ENCODE peak calls at places on chromosomes 2 and 18, in four cellular contexts. W, R, G and D are unnamed samples.

GRCh38 chr2:73907840-73908452 is 15.1 kb downstream of the ACTG2 start:
- DNase-seq in W (peak), R (peak), G (no peak), D (peak)

GRCh38 chr2:103669579-103669978 is 907.7 kb downstream of the TMEM182 start:
- DNase-seq in W (no peak), R (no peak), G (no peak), D (no peak)

GRCh38 chr2:37389984-37390765 is 45.7 kb downstream of the QPCT start:
- DNase-seq in W (peak), R (peak), G (peak), D (peak)

GRCh38 chr18:75247601-75248421 is 37.2 kb downstream of the TSHZ1 start:
- DNase-seq in W (peak), R (no peak), G (no peak), D (no peak)

GRCh38 chr2:134988994-134989605 is 58.1 kb downstream of the MAP3K19 start:
- DNase-seq in W (peak), R (peak), G (peak), D (no peak)

GRCh38 chr2:224278531-224278930 is 123.4 kb downstream of the FAM124B start:
- DNase-seq in W (peak), R (no peak), G (no peak), D (no peak)

GRCh38 chr2:222355860-222356259 is 57.1 kb upstream of the PAX3 start:
- DNase-seq in W (no peak), R (no peak), G (no peak), D (no peak)

GRCh38 chr2:182319556-182319955 is 107.3 kb downstream of the PDE1A start:
- DNase-seq in W (no peak), R (no peak), G (no peak), D (no peak)

GRCh38 chr2:209423562-209424541 is at the start of gene MAP2:
- DNase-seq in W (peak), R (peak), G (peak), D (peak)

GRCh38 chr2:5781679-5782078 is 89.5 kb downstream of the SOX11 start:
- DNase-seq in W (no peak), R (peak), G (no peak), D (no peak)

GRCh38 chr2:70143314-70144150 is 47.3 kb downstream of the C2orf42 start:
- DNase-seq in W (no peak), R (peak), G (no peak), D (peak)

GRCh38 chr2:224242543-224242942 is 159.4 kb downstream of the FAM124B start:
- DNase-seq in W (no peak), R (no peak), G (no peak), D (no peak)

DNA sequence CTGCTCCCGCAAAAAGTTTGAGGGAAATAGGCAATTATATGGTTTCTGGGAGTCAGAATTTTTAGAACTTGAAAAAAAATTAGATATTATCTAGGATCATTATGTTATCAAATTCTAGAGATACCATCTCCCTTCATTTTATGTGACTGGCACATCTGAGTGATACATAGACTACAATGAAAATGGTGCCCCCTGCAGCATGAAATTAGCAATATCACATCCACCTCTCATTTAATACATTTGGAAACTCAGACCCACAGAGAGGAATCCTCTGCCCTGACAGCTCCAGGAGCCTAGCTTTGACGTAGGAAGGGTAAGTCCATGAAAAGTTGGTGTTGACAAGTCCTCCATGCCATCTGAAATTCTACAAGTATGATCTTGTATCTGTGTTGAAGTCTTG is 381.6 kb downstream of the SUCLG1 start:
- DNase-seq in W (no peak), R (peak), G (no peak), D (peak)
- TF ChIP-seq CTCF in W (peak), R (peak), G (peak), D (peak)

GRCh38 chr2:65360441-65360840 is 72.0 kb downstream of the SPRED2 start:
- DNase-seq in W (no peak), R (no peak), G (no peak), D (no peak)
- H3K4me3 ChIP-seq in W (no peak), R (no peak), G (no peak), D (no peak)

GRCh38 chr2:237085261-237086221 is at the start of gene COPS8:
- DNase-seq in W (no peak), R (peak), G (peak), D (peak)
- TF ChIP-seq CTCF in W (no peak), R (peak), G (peak), D (peak)

DNA sequence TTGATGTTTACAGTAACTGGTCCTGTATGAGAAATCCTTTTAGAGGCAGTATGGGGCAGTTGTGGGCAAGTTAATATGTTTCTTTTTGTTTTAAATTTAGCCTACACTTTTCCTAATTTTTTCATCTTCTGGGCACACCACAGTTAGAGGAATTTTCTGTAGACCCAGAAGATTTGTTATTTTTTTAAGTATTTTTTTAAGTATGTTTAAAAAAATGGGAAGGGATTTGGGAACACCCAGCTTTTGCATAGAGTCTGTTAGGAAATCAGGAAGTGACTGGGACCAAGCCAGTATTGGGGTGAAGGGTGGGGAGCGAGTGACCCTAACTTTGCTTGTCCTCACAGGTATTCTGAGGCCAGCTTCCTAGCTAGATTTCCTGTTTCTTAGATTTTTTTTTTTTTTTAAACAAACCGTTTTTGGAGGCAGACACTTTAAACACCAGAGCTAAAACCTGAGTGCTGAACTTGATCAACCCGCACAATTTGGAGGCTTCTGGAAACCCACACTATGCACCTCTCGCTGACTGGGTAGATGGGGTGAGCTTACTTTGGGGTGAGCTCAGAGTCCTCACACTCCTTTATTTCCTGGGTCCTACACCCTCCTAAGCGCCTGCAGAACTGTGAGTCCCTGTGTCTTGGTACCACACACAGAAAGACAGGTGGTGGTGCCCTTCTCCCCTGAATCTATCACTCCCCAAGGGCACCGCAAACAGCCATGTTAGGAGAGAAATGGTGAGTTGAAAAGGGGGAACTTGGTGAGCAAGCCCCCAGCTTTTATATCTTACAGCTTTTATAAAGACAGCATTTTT is 5.2 kb downstream of the GATA6 start:
- DNase-seq in W (no peak), R (no peak), G (no peak), D (peak)
- H3K4me3 ChIP-seq in W (peak), R (no peak), G (no peak), D (peak)

DNA sequence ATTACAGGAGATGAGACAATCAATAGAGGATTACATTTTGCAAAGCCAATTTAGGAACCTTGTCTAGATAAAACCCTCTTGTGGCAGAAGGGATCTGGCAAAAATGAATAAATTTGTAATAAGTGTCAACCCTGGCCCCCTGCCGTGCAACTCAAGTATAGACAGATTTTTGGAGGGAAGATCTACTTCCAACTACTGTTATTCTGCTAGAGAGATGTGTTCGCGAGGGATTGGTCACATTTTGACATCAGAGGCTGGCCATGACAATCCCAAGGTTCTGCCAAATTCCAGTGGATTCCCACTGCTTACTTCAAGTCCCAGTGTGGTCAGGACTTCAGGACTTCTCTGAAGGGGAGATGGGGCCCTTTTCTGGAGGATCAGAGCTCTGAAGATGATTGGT is 192.6 kb downstream of the SH3RF3 start:
- DNase-seq in W (no peak), R (no peak), G (no peak), D (no peak)
- TF ChIP-seq CTCF in W (peak), R (no peak), G (no peak), D (no peak)